ENCODE peak calls at places on chromosomes 3 and 15, in four cellular contexts. J, D, F and R are unnamed samples.

GRCh38 chr3:110378481-110378880 is 693.1 kb upstream of the NECTIN3 start:
- DNase-seq in J (no peak), D (no peak), F (no peak), R (no peak)

GRCh38 chr3:170690133-170690981 is 104.5 kb upstream of the SLC7A14 start:
- DNase-seq in J (peak; percentile 29), D (peak; percentile 71), F (peak; percentile 77), R (no peak)

GRCh38 chr15:71392821-71393220 is 277.6 kb downstream of the THSD4 start:
- DNase-seq in J (no peak), D (no peak), F (no peak), R (no peak)

GRCh38 chr3:187016639-187017345 is 86.5 kb downstream of the ST6GAL1 start:
- DNase-seq in J (no peak), D (no peak), F (no peak), R (no peak)

GRCh38 chr3:45486926-45487325 is 98.5 kb downstream of the LARS2 start:
- DNase-seq in J (no peak), D (no peak), F (no peak), R (no peak)

GRCh38 chr15:43517354-43518072 is at the start of gene MAP1A:
- DNase-seq in J (no peak), D (peak; percentile 77), F (no peak), R (no peak)

GRCh38 chr15:72796210-72796514 is 12.6 kb upstream of the ADPGK start:
- DNase-seq in J (no peak), D (no peak), F (no peak), R (no peak)

GRCh38 chr15:85614059-85614458 is 180.7 kb downstream of the KLHL25 start:
- DNase-seq in J (no peak), D (no peak), F (no peak), R (no peak)

GRCh38 chr3:59659755-59660154 is 609.9 kb upstream of the CFAP20DC start:
- DNase-seq in J (no peak), D (no peak), F (no peak), R (no peak)

GRCh38 chr3:124315215-124316033 is 323.5 kb upstream of the ROPN1 start:
- DNase-seq in J (no peak), D (no peak), F (no peak), R (no peak)

GRCh38 chr3:11705049-11705448 is 61.3 kb upstream of the VGLL4 start:
- DNase-seq in J (no peak), D (no peak), F (no peak), R (no peak)

GRCh38 chr15:66899555-66900350 is 165.6 kb upstream of the SMAD3 start:
- DNase-seq in J (no peak), D (no peak), F (no peak), R (no peak)

GRCh38 chr15:65916664-65917406 is 47.5 kb downstream of the RAB11A start:
- DNase-seq in J (no peak), D (peak; percentile 78), F (peak; percentile 71), R (no peak)

GRCh38 chr3:141412936-141413354 is 44.6 kb downstream of the ZBTB38 start:
- DNase-seq in J (no peak), D (peak; percentile 83), F (peak; percentile 93), R (no peak)

GRCh38 chr3:195543642-195544536 is 764 bp upstream of the PPP1R2 start:
- DNase-seq in J (no peak), D (peak; percentile 44), F (no peak), R (no peak)

GRCh38 chr3:75101329-75102147 is 487.1 kb upstream of the CNTN3 start:
- DNase-seq in J (no peak), D (no peak), F (no peak), R (no peak)

GRCh38 chr3:39260957-39261356 is 18.9 kb downstream of the CX3CR1 start:
- DNase-seq in J (peak; percentile 63), D (peak; percentile 14), F (peak; percentile 60), R (no peak)

GRCh38 chr3:40978442-40978841 is 220.9 kb upstream of the CTNNB1 start:
- DNase-seq in J (no peak), D (no peak), F (no peak), R (no peak)

GRCh38 chr3:40976241-40976640 is 223.1 kb upstream of the CTNNB1 start:
- DNase-seq in J (no peak), D (no peak), F (no peak), R (no peak)

GRCh38 chr3:40975711-40976121 is 223.6 kb upstream of the CTNNB1 start:
- DNase-seq in J (no peak), D (no peak), F (no peak), R (no peak)

GRCh38 chr3:40980467-40980866 is 218.8 kb upstream of the CTNNB1 start:
- DNase-seq in J (no peak), D (no peak), F (no peak), R (no peak)

GRCh38 chr3:40979962-40980361 is 219.3 kb upstream of the CTNNB1 start:
- DNase-seq in J (no peak), D (no peak), F (no peak), R (no peak)
- H3K27me3 ChIP-seq in J (no peaks in the 10 kb centered on the region), D (no peaks in the 10 kb centered on the region), F (no peaks in the 10 kb centered on the region), R (no peaks in the 10 kb centered on the region)

DNA sequence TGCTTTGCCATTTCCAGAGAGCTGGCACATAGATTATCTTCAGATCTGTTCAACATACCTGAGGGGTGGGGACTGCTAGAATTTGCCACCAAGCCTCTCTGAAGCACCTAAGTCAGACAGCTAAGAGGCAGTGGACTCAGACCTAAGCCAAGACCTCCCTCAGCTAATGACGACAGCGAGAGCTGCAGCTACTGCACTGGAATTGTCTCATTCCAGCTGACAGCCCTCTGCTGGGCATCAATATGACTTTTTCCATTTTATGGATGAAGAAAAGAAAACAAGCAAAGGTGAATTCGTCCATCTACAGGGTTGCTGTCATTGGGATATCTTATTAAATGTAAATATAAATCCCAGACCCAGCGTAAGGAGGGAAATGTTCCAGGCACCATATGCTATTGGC is 85.3 kb upstream of the LRTM1 start:
- DNase-seq in J (no peak), D (no peak), F (no peak), R (no peak)
- TF ChIP-seq CTCF in J (no peak), D (peak; percentile 35), F (no peak), R (no peak)

DNA sequence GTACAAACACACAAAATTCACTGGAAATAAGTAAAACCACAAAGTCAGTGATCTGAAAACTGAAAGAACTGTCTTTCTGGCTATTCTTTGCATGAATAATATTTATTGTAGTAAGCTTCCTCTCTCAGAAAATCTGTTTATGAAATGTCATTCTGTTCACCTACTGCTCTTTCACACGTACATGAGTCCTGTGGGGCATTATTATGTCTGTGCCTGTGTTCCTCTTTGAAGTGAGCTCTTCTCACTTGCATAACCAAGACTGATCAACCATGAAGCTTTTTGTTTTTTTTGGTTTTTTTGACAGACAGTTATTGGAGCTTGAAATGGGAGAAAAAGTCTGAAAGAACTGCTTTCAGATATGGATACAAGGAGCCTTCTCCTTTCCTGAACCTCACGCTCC is 195.8 kb downstream of the PLCH1 start:
- DNase-seq in J (no peak), D (no peak), F (no peak), R (no peak)
- H3K4me3 ChIP-seq in J (no peak overlapping the region), D (no peak overlapping the region), F (no peak overlapping the region), R (no peak overlapping the region)

GRCh38 chr3:114449271-114450007 is 155.6 kb downstream of the TIGIT start:
- DNase-seq in J (no peak), D (no peak), F (no peak), R (no peak)
- H3K27me3 ChIP-seq in J (no peaks in the 10 kb centered on the region), D (no peaks in the 10 kb centered on the region), F (no peaks in the 10 kb centered on the region), R (no peaks in the 10 kb centered on the region)

GRCh38 chr15:77070180-77070499 is 769 bp downstream of the TSPAN3 start:
- DNase-seq in J (no peak), D (no peak), F (no peak), R (no peak)
- TF ChIP-seq CTCF in J (no peak), D (no peak), F (no peak), R (no peak)

GRCh38 chr3:6680119-6680806 is 180.7 kb upstream of the GRM7 start:
- DNase-seq in J (no peak), D (no peak), F (no peak), R (no peak)
- H3K4me3 ChIP-seq in J (no peak overlapping the region), D (no peak overlapping the region), F (no peak overlapping the region), R (no peak overlapping the region)

GRCh38 chr3:81419196-81419595 is 342.2 kb downstream of the GBE1 start:
- DNase-seq in J (no peak), D (no peak), F (no peak), R (no peak)

DNA sequence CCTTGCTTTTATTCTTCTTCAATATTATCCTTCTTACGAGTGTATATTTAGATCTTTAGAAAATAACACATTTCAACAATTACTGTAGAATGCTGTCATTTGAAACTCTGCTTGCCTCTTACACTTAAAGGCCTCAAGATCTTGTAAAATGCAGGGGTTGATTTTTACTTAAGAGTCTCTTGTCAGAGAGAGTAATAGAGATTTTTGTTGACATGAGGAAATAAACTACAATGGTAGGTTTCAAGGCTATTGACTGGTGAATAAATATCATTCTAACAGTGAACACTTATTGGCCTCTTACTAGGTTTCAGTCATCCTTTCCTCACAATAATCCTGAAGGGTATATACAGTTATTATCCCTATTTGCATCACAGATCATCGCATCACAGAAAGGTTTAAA is 344.6 kb downstream of the GBE1 start:
- DNase-seq in J (no peak), D (no peak), F (no peak), R (no peak)
- H3K27me3 ChIP-seq in J (no peaks in the 10 kb centered on the region), D (no peaks in the 10 kb centered on the region), F (no peaks in the 10 kb centered on the region), R (no peaks in the 10 kb centered on the region)

DNA sequence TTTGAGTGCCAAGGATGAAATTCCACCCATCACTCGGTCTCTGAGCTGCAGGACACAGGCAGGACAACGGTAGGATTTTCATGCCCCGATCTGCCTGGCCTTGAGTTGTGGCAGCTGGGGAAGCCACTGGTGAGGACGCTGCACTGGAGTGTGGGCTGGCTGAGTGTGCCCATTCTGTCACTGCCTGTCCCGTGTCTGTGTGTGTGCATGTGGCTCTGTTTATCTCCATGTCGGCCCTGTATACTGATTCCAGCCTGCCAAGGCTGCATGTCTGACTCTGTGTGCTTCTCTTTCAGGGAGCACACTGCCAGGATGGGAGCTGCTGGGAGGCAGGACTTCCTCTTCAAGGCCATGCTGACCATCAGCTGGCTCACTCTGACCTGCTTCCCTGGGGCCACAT is 94.4 kb downstream of the CEMIP start:
- DNase-seq in J (no peak), D (no peak), F (no peak), R (no peak)
- TF ChIP-seq CTCF in J (no peak), D (no peak), F (no peak), R (no peak)

GRCh38 chr3:115623414-115623868 is at the start of gene GAP43:
- DNase-seq in J (no peak), D (peak; percentile 80), F (no peak), R (no peak)

GRCh38 chr3:115626006-115626409 is 2.7 kb downstream of the GAP43 start:
- DNase-seq in J (no peak), D (no peak), F (no peak), R (no peak)

GRCh38 chr3:115626711-115627110 is 3.4 kb downstream of the GAP43 start:
- DNase-seq in J (no peak), D (no peak), F (no peak), R (no peak)

GRCh38 chr3:115624898-115625297 is 1.6 kb downstream of the GAP43 start:
- DNase-seq in J (no peak), D (peak; percentile 59), F (no peak), R (no peak)

GRCh38 chr3:115624029-115624645 is 827 bp downstream of the GAP43 start:
- DNase-seq in J (no peak), D (peak; percentile 55), F (no peak), R (no peak)
- H3K4me3 ChIP-seq in J (no peak overlapping the region), D (peak overlapping the region; percentile 66), F (peak overlapping the region; percentile 27), R (no peak overlapping the region)